ENCODE peak calls at places on chromosomes 11 and 22, in five cellular contexts. H is immature natural killer cell; R is H9; I is right atrium auricular region; E is effector CD8-positive, alpha-beta T cell. O is an unnamed sample.

GRCh38 chr11:10392680-10393079 is 62.4 kb upstream of the AMPD3 start:
- DNase-seq in H (no peak), R (no peak), I (peak), E (no peak), O (peak)

GRCh38 chr11:61505640-61506155 is 2.9 kb upstream of the LRRC10B start:
- DNase-seq in H (no peak), R (no peak), I (no peak), E (no peak), O (no peak)

GRCh38 chr11:134592391-134592990 is 180.4 kb upstream of the B3GAT1 start:
- DNase-seq in H (peak), R (peak), I (no peak), E (no peak), O (no peak)

GRCh38 chr11:45232341-45233080 is 53.6 kb downstream of the SYT13 start:
- DNase-seq in H (no peak), R (no peak), I (no peak), E (no peak), O (no peak)

GRCh38 chr11:102241026-102241425 is 76.3 kb upstream of the BIRC3 start:
- DNase-seq in H (no peak), R (no peak), I (no peak), E (no peak), O (no peak)

GRCh38 chr11:88384004-88384677 is 46.6 kb upstream of the CTSC start:
- DNase-seq in H (no peak), R (no peak), I (no peak), E (no peak), O (no peak)

GRCh38 chr11:116819049-116819448 is 4.1 kb downstream of the APOA4 start:
- DNase-seq in H (no peak), R (no peak), I (no peak), E (no peak), O (no peak)

GRCh38 chr11:13776134-13776815 is 107.8 kb downstream of the FAR1 start:
- DNase-seq in H (no peak), R (peak), I (no peak), E (no peak), O (no peak)

GRCh38 chr22:20206709-20207215 is 55.9 kb upstream of the CCDC188 start:
- DNase-seq in H (no peak), R (no peak), I (no peak), E (no peak), O (peak)

GRCh38 chr11:117511981-117512448 is 184.4 kb downstream of the CEP164 start:
- DNase-seq in H (no peak), R (no peak), I (no peak), E (no peak), O (no peak)

GRCh38 chr11:126406368-126406767 is 50.9 kb downstream of the ST3GAL4 start:
- DNase-seq in H (no peak), R (no peak), I (no peak), E (no peak), O (no peak)

GRCh38 chr11:57645716-57646085 is 4.0 kb downstream of the YPEL4 start:
- DNase-seq in H (no peak), R (no peak), I (no peak), E (no peak), O (no peak)

GRCh38 chr22:46373838-46374662 is 38.5 kb downstream of the TRMU start:
- DNase-seq in H (peak), R (no peak), I (no peak), E (no peak), O (no peak)

GRCh38 chr11:130580372-130580771 is 131.9 kb downstream of the ADAMTS15 start:
- DNase-seq in H (no peak), R (peak), I (peak), E (no peak), O (peak)

GRCh38 chr22:49726701-49727101 is 101.0 kb downstream of the BRD1 start:
- DNase-seq in H (no peak), R (no peak), I (no peak), E (no peak), O (no peak)

GRCh38 chr11:113001709-113002108 is 40.5 kb downstream of the NCAM1 start:
- DNase-seq in H (no peak), R (no peak), I (no peak), E (no peak), O (no peak)

GRCh38 chr11:33773399-33774355 is 643 bp downstream of the FBXO3 start:
- DNase-seq in H (peak), R (no peak), I (no peak), E (peak), O (peak)

GRCh38 chr11:126194121-126194543 is 17.3 kb downstream of the RPUSD4 start:
- DNase-seq in H (no peak), R (no peak), I (no peak), E (no peak), O (peak)

GRCh38 chr22:44582016-44582415 is 84.0 kb upstream of the RTL6 start:
- DNase-seq in H (no peak), R (peak), I (no peak), E (no peak), O (no peak)

GRCh38 chr11:72573380-72573949 is 100.8 kb downstream of the PDE2A start:
- DNase-seq in H (peak), R (peak), I (no peak), E (no peak), O (peak)

GRCh38 chr11:128095459-128096096 is 491.8 kb downstream of the ETS1 start:
- DNase-seq in H (no peak), R (no peak), I (no peak), E (no peak), O (peak)

GRCh38 chr11:134537941-134538340 is 125.9 kb upstream of the B3GAT1 start:
- DNase-seq in H (no peak), R (peak), I (no peak), E (no peak), O (no peak)

GRCh38 chr22:23289851-23290724 is 109.8 kb downstream of the BCR start:
- DNase-seq in H (peak), R (peak), I (no peak), E (peak), O (peak)

GRCh38 chr11:35511666-35512065 is 13.8 kb downstream of the PAMR1 start:
- DNase-seq in H (no peak), R (no peak), I (no peak), E (no peak), O (peak)

GRCh38 chr11:8230178-8230859 is 33.4 kb downstream of the LMO1 start:
- DNase-seq in H (no peak), R (no peak), I (no peak), E (no peak), O (no peak)

GRCh38 chr11:27718346-27718852 is 18.1 kb upstream of the BDNF start:
- DNase-seq in H (no peak), R (peak), I (no peak), E (no peak), O (peak)

GRCh38 chr11:70523384-70524095 is 125.2 kb downstream of the CTTN start:
- DNase-seq in H (no peak), R (peak), I (no peak), E (no peak), O (no peak)

GRCh38 chr11:16299884-16300778 is 56.2 kb downstream of the SOX6 start:
- DNase-seq in H (no peak), R (no peak), I (no peak), E (no peak), O (no peak)

GRCh38 chr11:16791494-16791961 is 53.1 kb downstream of the C11orf58 start:
- DNase-seq in H (no peak), R (no peak), I (peak), E (no peak), O (peak)

GRCh38 chr22:37260939-37261338 is 16.9 kb upstream of the RAC2 start:
- DNase-seq in H (peak), R (peak), I (no peak), E (peak), O (peak)

GRCh38 chr11:1667906-1668305 is 29.1 kb upstream of the KRTAP5-6 start:
- DNase-seq in H (no peak), R (no peak), I (no peak), E (no peak), O (no peak)